ENCODE peak calls at places on chromosomes 4 and X, in four cellular contexts. Z is CD4-positive, CD25-positive, alpha-beta regulatory T cell; R is cardiac muscle cell; Q is effector memory CD4-positive, alpha-beta T cell. W is an unnamed sample. For H3K4me1, the result is how much of the 10 kb centered on the place peaks cover.

GRCh38 chr4:2712261-2712842 is 43.8 kb downstream of the TNIP2 start:
- DNase-seq in Z (no peak), R (peak), Q (no peak), W (no peak)

GRCh38 chrX:68109162-68109561 is 324.1 kb downstream of the OPHN1 start:
- DNase-seq in Z (no peak), R (no peak), Q (no peak), W (no peak)

GRCh38 chrX:99348256-99348655 is 1061.8 kb downstream of the PCDH19 start:
- DNase-seq in Z (no peak), R (no peak), Q (no peak), W (no peak)

GRCh38 chr4:97317691-97318090 is 825.6 kb downstream of the STPG2 start:
- DNase-seq in Z (no peak), R (no peak), Q (no peak), W (no peak)

GRCh38 chrX:136030357-136031225 is 45.4 kb downstream of the SLC9A6 start:
- DNase-seq in Z (no peak), R (peak), Q (no peak), W (no peak)

GRCh38 chr4:17580969-17581368 is 4.0 kb downstream of the LAP3 start:
- DNase-seq in Z (no peak), R (no peak), Q (no peak), W (no peak)

GRCh38 chr4:770022-770421 is 55.9 kb downstream of the CPLX1 start:
- DNase-seq in Z (no peak), R (no peak), Q (no peak), W (no peak)

GRCh38 chr4:48698029-48698901 is 81.8 kb downstream of the FRYL start:
- DNase-seq in Z (no peak), R (peak), Q (no peak), W (no peak)

GRCh38 chrX:150366951-150367545 is 3.9 kb downstream of the MAMLD1 start:
- DNase-seq in Z (no peak), R (no peak), Q (no peak), W (no peak)

GRCh38 chr4:45317276-45317675 is 590.9 kb upstream of the GNPDA2 start:
- DNase-seq in Z (no peak), R (peak), Q (no peak), W (no peak)

GRCh38 chr4:178387756-178388155 is 945.5 kb upstream of the AGA start:
- DNase-seq in Z (no peak), R (no peak), Q (no peak), W (no peak)

GRCh38 chr4:40621592-40622512 is 7.8 kb downstream of the RBM47 start:
- DNase-seq in Z (no peak), R (no peak), Q (no peak), W (no peak)

GRCh38 chrX:116317409-116317808 is 119.0 kb upstream of the SLC6A14 start:
- DNase-seq in Z (no peak), R (peak), Q (no peak), W (no peak)

GRCh38 chrX:11756354-11757318 is 1.4 kb upstream of the MSL3 start:
- DNase-seq in Z (no peak), R (no peak), Q (no peak), W (no peak)

GRCh38 chr4:108940086-108941033 is 177.5 kb upstream of the ETNPPL start:
- DNase-seq in Z (no peak), R (no peak), Q (no peak), W (no peak)

DNA sequence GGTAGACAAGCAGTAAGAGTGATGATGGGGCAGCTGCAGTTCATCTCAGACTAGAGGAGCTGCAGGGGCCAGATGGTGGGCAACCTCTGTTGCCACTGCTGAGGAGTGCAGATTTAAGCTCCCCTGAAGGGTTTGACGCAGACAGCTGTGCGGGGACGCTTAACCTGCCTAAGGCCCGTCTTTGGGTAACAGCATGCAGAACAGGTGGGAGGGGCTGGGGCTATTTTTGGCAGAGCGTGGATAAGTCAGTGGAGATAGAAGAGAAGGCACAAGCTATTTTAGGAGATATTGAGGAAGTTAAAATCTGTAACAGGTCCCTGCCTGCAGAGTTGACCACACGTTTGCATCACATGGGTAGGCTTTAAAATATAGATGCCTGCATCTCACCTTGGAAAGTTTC is 10.5 kb downstream of the CD99 start:
- DNase-seq in Z (no peak), R (peak), Q (no peak), W (no peak)
- H3K27ac ChIP-seq in Z (no peak), R (peak), Q (peak), W (no peak)

GRCh38 chr4:42489095-42489494 is 91.8 kb downstream of the SHISA3 start:
- DNase-seq in Z (no peak), R (no peak), Q (no peak), W (no peak)
- H3K4me3 ChIP-seq in Z (no peak), R (no peak), Q (no peak), W (no peak)

GRCh38 chr4:118772149-118773081 is 63.5 kb downstream of the SEC24D start:
- DNase-seq in Z (peak), R (peak), Q (no peak), W (no peak)
- H3K4me1 ChIP-seq in Z (under half), R (half or more), Q (under half), W (under half)

DNA sequence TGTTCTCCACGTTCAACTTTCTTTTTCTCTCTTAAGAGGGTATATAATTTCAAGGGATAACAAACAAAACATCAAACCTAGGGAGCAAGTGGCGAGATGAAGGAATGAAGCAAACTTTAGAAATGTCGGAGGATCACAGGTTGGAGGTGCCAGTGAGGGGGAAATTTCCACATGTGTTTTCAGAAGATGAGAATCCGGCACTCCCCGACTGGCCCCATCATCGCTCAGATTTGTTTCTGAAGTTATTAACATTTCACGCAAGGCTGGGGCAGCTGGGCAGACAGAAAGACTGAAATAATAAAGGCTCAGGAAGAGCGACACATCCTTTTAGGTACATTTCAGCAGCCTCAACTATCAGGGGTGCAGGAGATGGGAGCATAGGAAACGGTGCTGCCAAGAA is 134.9 kb downstream of the SMIM20 start:
- DNase-seq in Z (no peak), R (no peak), Q (no peak), W (no peak)
- H3K27ac ChIP-seq in Z (no peak), R (no peak), Q (no peak), W (no peak)

GRCh38 chrX:20418379-20418778 is 151.7 kb upstream of the RPS6KA3 start:
- DNase-seq in Z (no peak), R (no peak), Q (no peak), W (no peak)

GRCh38 chrX:20421697-20422096 is 155.0 kb upstream of the RPS6KA3 start:
- DNase-seq in Z (no peak), R (no peak), Q (no peak), W (no peak)

GRCh38 chrX:20421275-20421674 is 154.6 kb upstream of the RPS6KA3 start:
- DNase-seq in Z (no peak), R (no peak), Q (no peak), W (no peak)

GRCh38 chrX:20418809-20419208 is 152.1 kb upstream of the RPS6KA3 start:
- DNase-seq in Z (no peak), R (no peak), Q (no peak), W (no peak)

DNA sequence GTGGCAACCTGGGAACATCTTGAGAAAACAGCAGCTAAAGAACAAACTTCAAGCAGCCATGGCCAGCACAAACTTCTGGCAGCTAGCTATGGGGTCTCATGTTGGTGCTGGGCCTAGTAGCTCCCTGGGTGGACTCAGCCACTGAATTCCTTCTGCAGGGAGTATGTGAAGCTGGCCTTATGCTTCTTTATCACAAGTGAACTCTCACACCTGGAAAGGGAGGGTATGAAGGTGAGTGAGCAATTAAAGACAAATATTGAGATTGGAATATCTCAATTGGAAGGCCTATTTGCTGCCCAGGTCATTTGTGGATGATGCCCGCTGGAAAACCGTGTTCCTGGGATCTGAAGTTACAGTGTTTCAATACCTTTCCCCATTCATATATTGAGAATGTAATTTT is 153.3 kb upstream of the RPS6KA3 start:
- DNase-seq in Z (no peak), R (no peak), Q (no peak), W (no peak)
- H3K4me3 ChIP-seq in Z (no peak), R (no peak), Q (no peak), W (no peak)

GRCh38 chrX:154484255-154485149 is 1.9 kb downstream of the UBL4A start:
- DNase-seq in Z (no peak), R (no peak), Q (no peak), W (no peak)

GRCh38 chrX:154483325-154483724 is 3.1 kb downstream of the UBL4A start:
- DNase-seq in Z (no peak), R (no peak), Q (no peak), W (no peak)

GRCh38 chrX:154486396-154487207 is at the start of gene UBL4A:
- DNase-seq in Z (peak), R (peak), Q (peak), W (peak)

GRCh38 chrX:154486052-154486395 is 391 bp downstream of the UBL4A start:
- DNase-seq in Z (peak), R (peak), Q (peak), W (peak)

GRCh38 chrX:154485150-154486051 is 1.0 kb downstream of the UBL4A start:
- DNase-seq in Z (no peak), R (no peak), Q (no peak), W (no peak)
- H3K4me1 ChIP-seq in Z (under half), R (under half), Q (under half), W (under half)

GRCh38 chr4:4355302-4355701 is 31.6 kb upstream of the NSG1 start:
- DNase-seq in Z (no peak), R (no peak), Q (no peak), W (no peak)

GRCh38 chr4:4356106-4357041 is 30.5 kb upstream of the NSG1 start:
- DNase-seq in Z (no peak), R (no peak), Q (no peak), W (no peak)

GRCh38 chr4:4362991-4363697 is 23.8 kb upstream of the NSG1 start:
- DNase-seq in Z (no peak), R (no peak), Q (no peak), W (no peak)

GRCh38 chr4:4361883-4362282 is 25.0 kb upstream of the NSG1 start:
- DNase-seq in Z (no peak), R (no peak), Q (no peak), W (no peak)

GRCh38 chr4:4358093-4358840 is 28.6 kb upstream of the NSG1 start:
- DNase-seq in Z (no peak), R (no peak), Q (no peak), W (no peak)
- H3K27ac ChIP-seq in Z (no peak), R (no peak), Q (no peak), W (no peak)

GRCh38 chr4:9600246-9600645 is 156.0 kb downstream of the DEFB131A start:
- DNase-seq in Z (no peak), R (no peak), Q (no peak), W (no peak)

GRCh38 chr4:9608300-9608699 is 164.1 kb downstream of the DEFB131A start:
- DNase-seq in Z (no peak), R (no peak), Q (no peak), W (no peak)

GRCh38 chr4:9602389-9602914 is 158.2 kb downstream of the DEFB131A start:
- DNase-seq in Z (no peak), R (no peak), Q (no peak), W (no peak)
- H3K4me3 ChIP-seq in Z (no peak), R (no peak), Q (no peak), W (no peak)